ENCODE peak calls at places on chromosomes 1 and 21, in nine cellular contexts. B is uterus; V is T-helper 2 cell; L is NCI-H187 treated with DMSO at 0.1 percent for 48 hours; M is left ventricle myocardium inferior; N is stimulated activated CD4-positive, alpha-beta T cell treated with anti-CD3 and anti-CD28 coated beads, Interleukin-2, amount 100 ng/mL, for 48 hours; D is stimulated activated CD8-positive, alpha-beta memory T cell treated with anti-CD3 and anti-CD28 coated beads, Interleukin-2, amount 100 ng/mL, for 1 hour; O is NCI-H2081 treated with DMSO at 0.1 percent for 48 hours; H is body of pancreas. J is an unnamed sample.

GRCh38 chr21:45293726-45294401 is 6.2 kb upstream of the POFUT2 start:
- DNase-seq in N (no peak), D (no peak), B (no peak), M (peak), L (no peak), O (no peak), V (no peak), H (no peak), J (no peak)

GRCh38 chr1:35506960-35507901 is 50.0 kb downstream of the KIAA0319L start:
- DNase-seq in N (no peak), O (no peak), M (no peak), B (no peak), V (peak), L (no peak), D (no peak), H (no peak), J (no peak)

GRCh38 chr1:4557949-4558348 is 96.5 kb upstream of the AJAP1 start:
- DNase-seq in H (no peak), M (no peak), D (no peak), L (no peak), B (no peak), V (no peak), O (no peak), N (no peak), J (no peak)

GRCh38 chr1:160768295-160768657 is 27.7 kb upstream of the LY9 start:
- DNase-seq in M (peak), B (no peak), O (no peak), H (no peak), N (peak), D (peak), L (no peak), V (peak), J (peak)

GRCh38 chr1:193285626-193286025 is 99.2 kb upstream of the B3GALT2 start:
- DNase-seq in H (no peak), B (no peak), M (no peak), O (no peak), D (no peak), N (no peak), L (no peak), V (no peak), J (no peak)

GRCh38 chr21:20739421-20739820 is 258.8 kb upstream of the NCAM2 start:
- DNase-seq in V (no peak), N (no peak), D (no peak), M (no peak), H (no peak), L (no peak), B (no peak), O (no peak), J (no peak)

GRCh38 chr1:231613419-231614349 is 12.9 kb upstream of the DISC1 start:
- DNase-seq in N (no peak), L (no peak), D (no peak), O (no peak), V (peak), H (no peak), M (no peak), B (no peak), J (peak)

GRCh38 chr1:239951518-239952130 is 140.1 kb upstream of the FMN2 start:
- DNase-seq in L (no peak), V (peak), B (no peak), M (peak), D (peak), N (peak), O (peak), H (peak), J (peak)

GRCh38 chr1:1291611-1292441 is 11.6 kb downstream of the SCNN1D start:
- DNase-seq in B (peak), L (peak), N (no peak), M (peak), D (peak), O (no peak), H (peak), V (peak), J (peak)

GRCh38 chr1:49364676-49365075 is 588.0 kb upstream of the BEND5 start:
- DNase-seq in D (no peak), L (no peak), H (no peak), M (no peak), N (no peak), V (no peak), O (no peak), B (no peak), J (peak)

GRCh38 chr1:59625388-59625787 is 189.4 kb upstream of the HOOK1 start:
- DNase-seq in M (no peak), B (no peak), N (no peak), D (no peak), O (no peak), V (no peak), H (no peak), L (no peak), J (peak)

GRCh38 chr21:15026370-15026769 is 38.4 kb downstream of the NRIP1 start:
- DNase-seq in D (no peak), H (no peak), M (no peak), B (no peak), O (no peak), N (no peak), L (no peak), V (no peak), J (no peak)

GRCh38 chr1:109667452-109668122 is at the start of gene GSTM2:
- DNase-seq in D (peak), B (peak), H (peak), N (peak), L (no peak), M (peak), V (peak), O (no peak), J (peak)

J was measured in epithelial cell of esophagus.